ENCODE peak calls at places on chromosomes 11 and 22, in four cellular contexts. Z, B, Y and K are unnamed samples.

GRCh38 chr22:25880524-25880923 is 138.5 kb downstream of the MYO18B start:
- DNase-seq in Y (no peak), B (no peak), Z (no peak), K (no peak)

GRCh38 chr11:102343789-102344188 is 3.2 kb upstream of the BIRC2 start:
- DNase-seq in B (no peak), Z (no peak), Y (peak), K (no peak)

GRCh38 chr11:63917685-63918523 is 940 bp upstream of the RCOR2 start:
- DNase-seq in B (peak), Y (peak), Z (peak), K (peak)

GRCh38 chr11:45042560-45042959 is 91.9 kb upstream of the TP53I11 start:
- DNase-seq in Y (peak), Z (no peak), B (no peak), K (no peak)

GRCh38 chr22:40156001-40156516 is 21.7 kb upstream of the TNRC6B start:
- DNase-seq in B (peak), Z (peak), Y (peak), K (peak)

GRCh38 chr11:75050516-75050915 is 46.2 kb downstream of the OR2AT4 start:
- DNase-seq in Z (no peak), Y (no peak), B (no peak), K (no peak)

GRCh38 chr11:108826136-108826535 is 161.3 kb downstream of the DDX10 start:
- DNase-seq in Y (no peak), B (no peak), Z (no peak), K (no peak)

GRCh38 chr22:38284042-38284402 is 11.2 kb upstream of the TMEM184B start:
- DNase-seq in B (no peak), Y (peak), Z (no peak), K (no peak)

GRCh38 chr22:27485842-27486241 is 315.7 kb downstream of the MN1 start:
- DNase-seq in Z (no peak), B (no peak), Y (no peak), K (no peak)

GRCh38 chr11:11998091-11998781 is 10.2 kb downstream of the DKK3 start:
- DNase-seq in Y (peak), Z (no peak), B (no peak), K (no peak)

GRCh38 chr22:23193882-23194281 is 13.6 kb downstream of the BCR start:
- DNase-seq in Z (no peak), Y (no peak), B (no peak), K (no peak)

GRCh38 chr11:65773784-65774411 is 6.9 kb downstream of the AP5B1 start:
- DNase-seq in B (no peak), Z (no peak), Y (no peak), K (no peak)

GRCh38 chr11:95867105-95867504 is 56.8 kb downstream of the MTMR2 start:
- DNase-seq in B (no peak), Y (no peak), Z (no peak), K (no peak)

GRCh38 chr11:63667993-63668392 is 3.2 kb downstream of the ATL3 start:
- DNase-seq in Z (no peak), Y (peak), B (no peak), K (no peak)

GRCh38 chr22:25202290-25202921 is 2.7 kb downstream of the CRYBB3 start:
- DNase-seq in Z (peak), Y (peak), B (peak), K (peak)

GRCh38 chr11:100930185-100930778 is 199.3 kb downstream of the PGR start:
- DNase-seq in Y (peak), Z (no peak), B (peak), K (peak)

GRCh38 chr11:494761-495536 is 12.1 kb downstream of the RNH1 start:
- DNase-seq in B (no peak), Z (no peak), Y (no peak), K (no peak)